ENCODE peak calls at places on chromosomes 1 and 21, in seven cellular contexts. N is H9, G is germinal center, T is cardiac fibroblast, K is Ammon's horn, C is nephron progenitor cell, P is hippocampal formation. Y is an unnamed sample.
A peak's percentile ranks its signal among the peaks of the same experiment; 100 is the strongest.

GRCh38 chr1:181972256-181972655 is 89.3 kb downstream of the ZNF648 start:
- DNase-seq in C (no peak), N (no peak), T (no peak), G (no peak), P (no peak), K (no peak), Y (no peak)

GRCh38 chr1:53172751-53173498 is 23.7 kb upstream of the CPT2 start:
- DNase-seq in N (no peak), K (no peak), P (no peak), C (no peak), G (peak; percentile 81), T (peak; percentile 66), Y (no peak)

GRCh38 chr1:173852105-173852504 is 15.7 kb downstream of the GAS5 start:
- DNase-seq in P (no peak), C (no peak), K (no peak), T (no peak), N (no peak), G (no peak), Y (no peak)

GRCh38 chr21:32136546-32136945 is 142.3 kb downstream of the MIS18A start:
- DNase-seq in N (no peak), T (no peak), K (no peak), G (no peak), C (no peak), P (no peak), Y (no peak)

GRCh38 chr1:56370513-56370912 is 208.8 kb downstream of the PLPP3 start:
- DNase-seq in T (no peak), P (no peak), G (no peak), N (peak; percentile 40), C (no peak), K (no peak), Y (no peak)

GRCh38 chr21:16587671-16588379 is 858.0 kb downstream of the USP25 start:
- DNase-seq in G (no peak), N (no peak), T (peak; percentile 83), C (no peak), K (peak; percentile 42), P (no peak), Y (no peak)

GRCh38 chr1:206967096-206967851 is 3.0 kb downstream of the FCAMR start:
- DNase-seq in K (peak; percentile 62), C (no peak), N (no peak), T (peak; percentile 55), P (no peak), G (no peak), Y (no peak)

GRCh38 chr1:229191066-229191674 is 79.7 kb upstream of the RAB4A start:
- DNase-seq in G (no peak), P (no peak), K (no peak), N (peak; percentile 65), C (no peak), T (no peak), Y (no peak)

GRCh38 chr1:162062542-162063015 is 6.9 kb upstream of the NOS1AP start:
- DNase-seq in K (no peak), N (no peak), G (no peak), C (peak; percentile 21), P (no peak), T (peak; percentile 57), Y (no peak)

GRCh38 chr1:74237035-74237434 is 1.8 kb downstream of the TNNI3K start:
- DNase-seq in G (no peak), P (no peak), K (no peak), N (no peak), T (no peak), C (no peak), Y (no peak)

GRCh38 chr1:89757532-89757931 is 63.3 kb upstream of the LRRC8D start:
- DNase-seq in P (no peak), C (peak; percentile 12), T (peak; percentile 63), G (no peak), N (no peak), K (peak; percentile 60), Y (no peak)

GRCh38 chr21:46155514-46156377 is at the start of gene FTCD:
- DNase-seq in N (peak; percentile 27), G (no peak), C (peak; percentile 29), P (no peak), T (no peak), K (no peak), Y (no peak)

GRCh38 chr1:159429074-159429861 is 2.7 kb upstream of the OR10J4 start:
- DNase-seq in T (peak; percentile 81), C (no peak), K (no peak), G (no peak), N (no peak), P (no peak), Y (peak; percentile 21)

GRCh38 chr1:175192630-175193338 is at the start of gene KIAA0040:
- DNase-seq in K (peak; percentile 33), C (peak; percentile 72), G (peak; percentile 80), N (peak; percentile 83), P (no peak), T (peak; percentile 29), Y (peak; percentile 60)

GRCh38 chr1:210627740-210628139 is 299.0 kb downstream of the HHAT start:
- DNase-seq in C (no peak), T (no peak), G (no peak), K (no peak), N (no peak), P (no peak), Y (no peak)

GRCh38 chr1:227730630-227731151 is 4.4 kb downstream of the JMJD4 start:
- DNase-seq in P (no peak), K (no peak), N (no peak), C (no peak), T (no peak), G (no peak), Y (no peak)

GRCh38 chr1:42165511-42166210 is 1.1 kb upstream of the GUCA2A start:
- DNase-seq in P (no peak), G (no peak), T (peak; percentile 55), C (no peak), K (no peak), N (no peak), Y (peak; percentile 36)

GRCh38 chr1:223759273-223759672 is 46.9 kb downstream of the CAPN2 start:
- DNase-seq in N (peak; percentile 85), T (no peak), C (no peak), K (no peak), G (no peak), P (no peak), Y (no peak)

GRCh38 chr1:33462449-33463164 is 9.8 kb upstream of the ZSCAN20 start:
- DNase-seq in N (no peak), C (no peak), P (no peak), G (no peak), T (no peak), K (no peak), Y (no peak)

GRCh38 chr1:41418868-41419583 is 57.8 kb downstream of the FOXO6 start:
- DNase-seq in K (no peak), C (no peak), N (peak; percentile 58), T (peak; percentile 86), P (no peak), G (no peak), Y (peak; percentile 69)

GRCh38 chr1:108051625-108052382 is 86.8 kb upstream of the VAV3 start:
- DNase-seq in T (no peak), C (no peak), N (no peak), G (no peak), P (no peak), K (no peak), Y (no peak)

GRCh38 chr1:13700521-13701273 is 709 bp downstream of the PRDM2 start:
- DNase-seq in K (peak; percentile 59), N (peak; percentile 35), T (peak; percentile 39), G (peak; percentile 74), C (no peak), P (peak; percentile 10), Y (no peak)

GRCh38 chr1:185317886-185318310 is 855 bp upstream of the IVNS1ABP start:
- DNase-seq in T (peak; percentile 17), G (peak; percentile 56), P (peak; percentile 52), C (no peak), K (peak; percentile 41), N (peak; percentile 45), Y (peak; percentile 47)

GRCh38 chr1:94279048-94279447 is 41.7 kb upstream of the ARHGAP29 start:
- DNase-seq in K (no peak), N (no peak), T (peak; percentile 31), G (no peak), C (no peak), P (no peak), Y (no peak)

GRCh38 chr1:99829269-99829668 is 20.9 kb upstream of the AGL start:
- DNase-seq in C (no peak), P (no peak), N (no peak), G (no peak), K (no peak), T (no peak), Y (no peak)

GRCh38 chr1:60431593-60431992 is 358.0 kb upstream of the C1orf87 start:
- DNase-seq in C (no peak), G (no peak), P (no peak), K (no peak), N (no peak), T (no peak), Y (no peak)

GRCh38 chr1:173163209-173163608 is 43.9 kb downstream of the TNFSF4 start:
- DNase-seq in N (no peak), P (no peak), T (no peak), K (no peak), G (no peak), C (no peak), Y (no peak)

GRCh38 chr1:230661976-230662375 is 19.7 kb downstream of the COG2 start:
- DNase-seq in C (no peak), G (no peak), P (no peak), N (no peak), T (no peak), K (no peak), Y (no peak)

GRCh38 chr1:154386643-154387352 is 18.3 kb upstream of the IL6R start:
- DNase-seq in G (no peak), C (no peak), P (no peak), T (peak; percentile 22), N (no peak), K (no peak), Y (no peak)

GRCh38 chr1:52368383-52369172 is 2.6 kb upstream of the CC2D1B start:
- DNase-seq in T (peak; percentile 48), C (peak; percentile 77), N (peak; percentile 76), G (peak; percentile 62), P (peak; percentile 27), K (peak; percentile 67), Y (peak; percentile 45)

GRCh38 chr1:227316941-227317540 is 1.3 kb downstream of the CDC42BPA start:
- DNase-seq in C (no peak), P (peak; percentile 30), T (peak; percentile 33), K (peak; percentile 18), G (no peak), N (no peak), Y (no peak)

GRCh38 chr1:91589438-91589837 is 88.8 kb downstream of the CDC7 start:
- DNase-seq in N (no peak), G (no peak), C (no peak), T (no peak), K (no peak), P (no peak), Y (no peak)

GRCh38 chr1:226873771-226874578 is 3.6 kb downstream of the PSEN2 start:
- DNase-seq in P (no peak), G (no peak), T (no peak), K (no peak), N (peak; percentile 23), C (no peak), Y (no peak)